ENCODE peak calls at places on chromosomes 2 and 18, in four cellular contexts. O, C, K and R are unnamed samples.

GRCh38 chr2:25018681-25019080 is 23.2 kb upstream of the EFR3B start:
- DNase-seq in K (no peak), O (no peak), C (no peak), R (no peak)

GRCh38 chr2:25894135-25894830 is 16.0 kb upstream of the ASXL2 start:
- DNase-seq in O (peak; percentile 27), K (no peak), C (no peak), R (no peak)

GRCh38 chr18:79611040-79611681 is 68.4 kb upstream of the CTDP1 start:
- DNase-seq in C (no peak), K (no peak), O (peak; percentile 69), R (no peak)

GRCh38 chr2:134576478-134576877 is 142.3 kb downstream of the TMEM163 start:
- DNase-seq in O (no peak), C (no peak), K (no peak), R (no peak)

GRCh38 chr18:48636436-48636835 is 97.6 kb downstream of the CTIF start:
- DNase-seq in O (no peak), K (no peak), C (no peak), R (no peak)

GRCh38 chr2:212540356-212540755 is 1.8 kb upstream of the ERBB4 start:
- DNase-seq in K (no peak), C (no peak), O (no peak), R (no peak)

GRCh38 chr2:185567940-185568339 is 170.7 kb upstream of the FSIP2 start:
- DNase-seq in C (no peak), O (no peak), K (no peak), R (no peak)

GRCh38 chr18:26405190-26405781 is 143.1 kb downstream of the KCTD1 start:
- DNase-seq in O (peak; percentile 33), C (no peak), K (no peak), R (peak; percentile 20)

GRCh38 chr18:49071776-49072175 is 121.0 kb upstream of the SMAD7 start:
- DNase-seq in O (no peak), K (no peak), C (no peak), R (no peak)

GRCh38 chr2:237488901-237489860 is 2.1 kb downstream of the MLPH start:
- DNase-seq in O (peak; percentile 46), K (no peak), C (no peak), R (no peak)

GRCh38 chr2:200619275-200619674 is 33.5 kb downstream of the AOX1 start:
- DNase-seq in O (no peak), C (no peak), K (no peak), R (no peak)

GRCh38 chr2:45000341-45000901 is 8.8 kb downstream of the SIX2 start:
- DNase-seq in C (no peak), O (no peak), K (no peak), R (no peak)

GRCh38 chr2:148503511-148503910 is 141.0 kb upstream of the EPC2 start:
- DNase-seq in K (no peak), O (no peak), C (no peak), R (no peak)

GRCh38 chr18:24567199-24567598 is 106.8 kb downstream of the HRH4 start:
- DNase-seq in O (no peak), C (peak; percentile 19), K (peak; percentile 4), R (no peak)

GRCh38 chr18:3294435-3295080 is 32.6 kb downstream of the MYL12B start:
- DNase-seq in C (no peak), O (no peak), K (no peak), R (no peak)

GRCh38 chr2:196468394-196468793 is 171.1 kb upstream of the CCDC150 start:
- DNase-seq in C (no peak), O (no peak), K (no peak), R (peak; percentile 56)

GRCh38 chr2:226023383-226023782 is 623.9 kb downstream of the NYAP2 start:
- DNase-seq in K (no peak), O (no peak), C (no peak), R (no peak)

GRCh38 chr2:218995972-218996644 is 2.9 kb upstream of the CRYBA2 start:
- DNase-seq in O (peak; percentile 86), K (peak; percentile 14), C (no peak), R (no peak)

GRCh38 chr2:12433641-12433990 is 283.1 kb upstream of the TRIB2 start:
- DNase-seq in K (no peak), C (no peak), O (no peak), R (no peak)

GRCh38 chr2:103161456-103162289 is 399.8 kb downstream of the TMEM182 start:
- DNase-seq in K (peak; percentile 14), C (no peak), O (peak; percentile 33), R (no peak)

GRCh38 chr18:62407660-62408059 is 82.5 kb downstream of the TNFRSF11A start:
- DNase-seq in K (no peak), O (no peak), C (no peak), R (no peak)

GRCh38 chr2:174615951-174616436 is 18.4 kb upstream of the WIPF1 start:
- DNase-seq in K (peak; percentile 52), O (no peak), C (no peak), R (no peak)

GRCh38 chr2:174125151-174125550 is 123.2 kb downstream of the OLA1 start:
- DNase-seq in K (no peak), C (no peak), O (no peak), R (no peak)

GRCh38 chr2:175914846-175915245 is 87.2 kb downstream of the LNPK start:
- DNase-seq in O (no peak), C (no peak), K (no peak), R (no peak)

GRCh38 chr2:140257692-140258300 is 1477.6 kb upstream of the NXPH2 start:
- DNase-seq in O (no peak), C (no peak), K (no peak), R (no peak)

GRCh38 chr2:217749009-217749408 is 253.8 kb downstream of the TNS1 start:
- DNase-seq in O (no peak), K (no peak), C (no peak), R (no peak)

GRCh38 chr2:99811544-99811943 is 321.7 kb upstream of the REV1 start:
- DNase-seq in C (peak; percentile 73), K (peak; percentile 55), O (no peak), R (no peak)

GRCh38 chr2:149648282-149649030 is 60.9 kb upstream of the MMADHC start:
- DNase-seq in C (peak; percentile 97), O (peak; percentile 19), K (peak; percentile 97), R (peak; percentile 90)

GRCh38 chr2:191401287-191401686 is 156.1 kb downstream of the MYO1B start:
- DNase-seq in O (no peak), K (peak; percentile 24), C (no peak), R (no peak)

GRCh38 chr2:187875271-187875670 is 321.0 kb upstream of the TFPI start:
- DNase-seq in K (no peak), O (no peak), C (no peak), R (no peak)

DNA sequence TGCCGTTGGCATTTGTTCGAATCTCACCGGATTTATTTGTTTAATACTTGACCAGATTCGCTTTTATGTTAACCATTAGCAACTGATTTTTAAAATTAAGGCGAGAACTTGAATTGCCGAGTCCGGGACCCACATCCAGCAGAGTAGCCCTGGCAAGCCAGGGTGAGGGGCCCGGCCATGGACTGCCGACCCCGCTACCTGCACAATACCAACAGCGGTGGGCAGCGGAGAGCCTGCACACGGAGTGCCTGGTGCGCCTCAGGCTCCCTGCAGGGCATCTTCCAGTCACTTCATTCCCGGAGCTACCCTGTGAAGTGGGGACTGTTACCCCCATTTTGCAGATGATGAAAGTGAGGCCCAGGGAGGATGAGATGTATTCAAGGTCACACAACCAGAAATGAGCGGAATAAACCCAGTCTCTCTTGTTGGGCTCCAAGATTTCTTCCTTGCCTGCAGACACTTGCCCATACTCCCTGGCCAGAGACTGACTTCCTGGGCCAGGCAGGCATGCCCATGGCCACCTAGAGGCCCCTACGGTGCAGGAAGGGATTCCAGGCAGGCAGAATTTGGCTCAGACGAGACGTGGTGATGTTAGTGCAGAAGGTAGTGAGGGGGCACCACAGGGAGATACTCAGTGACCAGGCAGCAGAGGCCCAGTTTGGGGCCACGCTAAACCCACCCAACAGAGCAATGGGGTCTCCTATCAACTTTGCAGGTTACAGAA is 2.9 kb downstream of the FBLN7 start:
- DNase-seq in C (no peak), K (no peak), O (no peak), R (no peak)
- H3K4me3 ChIP-seq in C (no peak overlapping the region), K (no peak overlapping the region), O (no peak overlapping the region), R (no peak overlapping the region)

GRCh38 chr2:69797836-69798465 is 31.5 kb upstream of the GMCL1 start:
- DNase-seq in K (no peak), C (no peak), O (no peak), R (peak; percentile 38)

GRCh38 chr2:69798466-69798908 is 31.0 kb upstream of the GMCL1 start:
- DNase-seq in K (no peak), C (no peak), O (peak; percentile 7), R (no peak)

GRCh38 chr2:69797235-69797634 is 32.2 kb upstream of the GMCL1 start:
- DNase-seq in O (no peak), C (no peak), K (no peak), R (no peak)

GRCh38 chr2:69801745-69802144 is 27.7 kb upstream of the GMCL1 start:
- DNase-seq in K (no peak), C (no peak), O (no peak), R (no peak)

GRCh38 chr2:69798909-69799526 is 30.4 kb upstream of the GMCL1 start:
- DNase-seq in C (no peak), K (no peak), O (no peak), R (no peak)
- TF ChIP-seq CTCF in C (no peak), K (no peak), O (no peak), R (no peak)

DNA sequence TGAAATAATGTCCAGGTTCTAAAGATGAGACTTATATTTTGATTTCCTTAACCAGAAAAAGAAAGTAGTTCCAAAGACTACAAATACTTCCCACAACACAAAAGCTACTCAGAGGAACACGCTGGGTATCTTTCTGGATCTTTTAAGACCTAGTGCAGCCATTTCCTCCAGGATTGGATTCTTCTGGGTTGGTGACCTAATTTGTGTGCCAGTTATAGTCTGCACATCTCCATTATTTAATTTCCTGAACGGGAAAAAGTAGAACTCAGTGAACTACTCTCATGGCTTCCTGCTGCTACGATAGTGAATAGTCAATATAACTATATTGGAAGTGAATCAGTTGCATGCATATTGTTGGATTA is 1.5 kb downstream of the TMEM87B start:
- DNase-seq in K (no peak), O (no peak), C (no peak), R (no peak)
- H3K4me3 ChIP-seq in K (peak overlapping the region; percentile 95), O (peak overlapping the region; percentile 86), C (peak overlapping the region; percentile 67), R (peak overlapping the region; percentile 82)

GRCh38 chr2:18154259-18154658 is 275.8 kb downstream of the KCNS3 start:
- DNase-seq in O (no peak), C (no peak), K (no peak), R (no peak)

GRCh38 chr2:18151237-18151636 is 272.8 kb downstream of the KCNS3 start:
- DNase-seq in C (no peak), K (no peak), O (no peak), R (no peak)

GRCh38 chr2:18154812-18155211 is 276.3 kb downstream of the KCNS3 start:
- DNase-seq in C (no peak), K (no peak), O (no peak), R (no peak)

GRCh38 chr2:18153741-18154140 is 275.3 kb downstream of the KCNS3 start:
- DNase-seq in C (no peak), K (no peak), O (no peak), R (no peak)

DNA sequence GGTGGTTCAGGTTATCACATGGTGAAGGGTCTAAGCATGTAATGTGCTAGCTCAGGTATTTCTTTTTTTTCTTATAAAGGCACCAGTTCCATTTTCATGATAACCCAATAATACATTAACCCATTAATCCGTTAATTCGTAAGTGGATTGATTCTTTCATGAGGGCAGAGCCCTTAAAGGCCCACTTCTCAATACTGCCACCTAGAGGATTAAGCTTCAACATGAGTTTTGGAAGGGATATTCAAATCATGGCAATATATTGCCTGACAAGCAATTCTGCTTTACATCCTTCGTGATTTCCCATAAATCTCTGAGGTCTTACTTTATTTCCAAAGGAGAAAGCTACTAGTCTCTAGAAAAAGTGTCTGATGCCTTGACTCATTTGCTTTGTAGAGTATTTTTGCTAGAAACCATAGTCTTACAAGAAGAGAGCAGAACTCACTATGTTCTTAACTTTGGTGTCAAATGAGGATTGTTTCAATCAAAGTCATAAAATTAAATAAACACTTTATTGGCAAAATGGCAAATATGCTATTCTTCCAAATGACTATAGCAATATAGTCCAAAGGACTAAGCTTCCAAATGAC is 271.3 kb downstream of the KCNS3 start:
- DNase-seq in C (no peak), O (no peak), K (no peak), R (no peak)
- TF ChIP-seq CTCF in C (peak; percentile 80), O (peak; percentile 74), K (peak; percentile 76), R (peak; percentile 86)